ENCODE peak calls at places on chromosome 16, in four cellular contexts. I is cardiac muscle cell, B is neural crest cell, M is WERI-Rb-1. K is an unnamed sample.

GRCh38 chr16:48511716-48512115 is 98.3 kb downstream of the N4BP1 start:
- DNase-seq in I (no peak), B (no peak), M (no peak), K (no peak)

GRCh38 chr16:27222499-27223225 is 19.3 kb downstream of the KDM8 start:
- DNase-seq in I (peak), B (no peak), M (peak), K (no peak)

GRCh38 chr16:17359778-17360177 is 111.0 kb downstream of the XYLT1 start:
- DNase-seq in I (peak), B (no peak), M (no peak), K (no peak)

GRCh38 chr16:87571868-87572244 is 30.5 kb upstream of the JPH3 start:
- DNase-seq in I (no peak), B (no peak), M (no peak), K (no peak)

GRCh38 chr16:51545951-51546350 is 394.9 kb upstream of the SALL1 start:
- DNase-seq in I (no peak), B (no peak), M (no peak), K (no peak)

GRCh38 chr16:2462031-2462866 is 2.3 kb downstream of the TEDC2 start:
- DNase-seq in I (no peak), B (no peak), M (no peak), K (no peak)

GRCh38 chr16:17776888-17777287 is 306.1 kb upstream of the XYLT1 start:
- DNase-seq in I (no peak), B (no peak), M (no peak), K (no peak)

GRCh38 chr16:84040823-84041391 is 1.7 kb downstream of the SLC38A8 start:
- DNase-seq in I (peak), B (no peak), M (no peak), K (no peak)

GRCh38 chr16:56547949-56548567 is 16.8 kb upstream of the MT4 start:
- DNase-seq in I (peak), B (no peak), M (no peak), K (no peak)

GRCh38 chr16:65572156-65572555 is 450.3 kb upstream of the CDH11 start:
- DNase-seq in I (peak), B (no peak), M (no peak), K (no peak)

GRCh38 chr16:84720180-84720579 is 20.4 kb downstream of the USP10 start:
- DNase-seq in I (no peak), B (no peak), M (peak), K (no peak)

GRCh38 chr16:84205976-84206691 is 15.2 kb downstream of the ADAD2 start:
- DNase-seq in I (no peak), B (no peak), M (no peak), K (no peak)

GRCh38 chr16:89827383-89828198 is 684 bp upstream of the SPIRE2 start:
- DNase-seq in I (peak), B (peak), M (peak), K (peak)

DNA sequence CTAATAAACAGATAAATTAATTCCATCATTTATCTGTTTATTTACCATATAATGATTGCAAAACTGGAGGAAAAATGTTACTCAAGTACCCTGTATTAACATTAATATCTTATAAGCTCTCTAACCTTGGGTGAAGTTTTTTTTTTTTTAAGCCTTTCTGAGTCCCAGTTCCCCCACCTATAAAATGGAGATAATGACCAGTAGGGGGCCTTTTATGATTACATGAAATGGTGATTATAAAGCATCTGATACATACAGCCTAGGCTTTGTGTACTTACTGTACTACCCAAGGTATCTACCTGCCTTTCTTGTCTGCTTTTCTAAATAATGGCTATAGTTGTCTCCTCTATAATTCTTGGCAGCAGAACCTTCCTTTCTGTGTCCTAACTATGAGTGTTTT is 22.6 kb downstream of the LRRC36 start:
- DNase-seq in I (peak), B (no peak), M (no peak), K (no peak)
- TF ChIP-seq CTCF in I (peak), B (peak), M (peak), K (peak)

DNA sequence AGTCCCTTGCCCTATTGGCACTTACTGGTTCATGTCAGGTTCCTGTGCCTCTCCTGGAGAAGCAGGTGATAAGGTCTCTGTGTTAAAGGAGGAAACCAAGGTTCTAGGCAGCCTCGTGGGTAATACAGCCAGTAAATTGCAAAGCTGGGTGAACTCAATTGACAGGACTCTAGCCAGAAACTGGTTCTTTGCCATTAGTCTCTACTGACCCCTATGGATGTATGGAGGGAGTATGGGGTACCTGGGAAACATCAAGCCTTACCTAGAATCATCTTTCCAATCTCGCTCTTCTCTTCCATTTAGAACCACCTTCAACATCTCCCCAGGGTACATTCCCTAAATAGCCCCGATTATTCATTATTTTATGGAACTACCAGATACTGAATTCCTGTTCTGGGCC is 169.3 kb downstream of the CDH13 start:
- DNase-seq in I (no peak), B (no peak), M (no peak), K (no peak)
- TF ChIP-seq CTCF in I (peak), B (no peak), M (peak), K (no peak)

GRCh38 chr16:22977294-22977697 is 163.3 kb downstream of the HS3ST2 start:
- DNase-seq in I (no peak), B (no peak), M (peak), K (no peak)
- TF ChIP-seq CTCF in I (no peak), B (peak), M (peak), K (peak)

DNA sequence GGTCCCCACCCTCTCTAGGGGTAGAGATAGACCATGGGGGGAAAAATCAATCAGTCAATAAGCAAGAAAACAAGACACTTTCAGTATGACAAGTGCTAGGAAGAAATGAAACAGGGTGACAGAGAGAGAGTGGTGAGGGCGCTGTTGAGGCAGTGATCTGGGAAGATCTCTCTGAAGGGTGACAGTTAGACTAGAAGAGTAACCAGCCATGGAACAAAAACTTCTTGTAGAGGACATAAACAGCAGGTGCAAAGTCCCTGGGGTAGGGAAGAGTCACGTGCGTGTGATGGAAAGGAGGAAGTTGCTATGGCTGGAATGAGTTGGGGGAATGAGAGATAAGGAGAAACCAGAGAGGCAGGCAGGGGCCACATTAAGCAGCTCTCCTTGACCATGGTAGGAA is 16.8 kb upstream of the EMP2 start:
- DNase-seq in I (no peak), B (no peak), M (no peak), K (no peak)
- TF ChIP-seq CTCF in I (no peak), B (no peak), M (no peak), K (no peak)

DNA sequence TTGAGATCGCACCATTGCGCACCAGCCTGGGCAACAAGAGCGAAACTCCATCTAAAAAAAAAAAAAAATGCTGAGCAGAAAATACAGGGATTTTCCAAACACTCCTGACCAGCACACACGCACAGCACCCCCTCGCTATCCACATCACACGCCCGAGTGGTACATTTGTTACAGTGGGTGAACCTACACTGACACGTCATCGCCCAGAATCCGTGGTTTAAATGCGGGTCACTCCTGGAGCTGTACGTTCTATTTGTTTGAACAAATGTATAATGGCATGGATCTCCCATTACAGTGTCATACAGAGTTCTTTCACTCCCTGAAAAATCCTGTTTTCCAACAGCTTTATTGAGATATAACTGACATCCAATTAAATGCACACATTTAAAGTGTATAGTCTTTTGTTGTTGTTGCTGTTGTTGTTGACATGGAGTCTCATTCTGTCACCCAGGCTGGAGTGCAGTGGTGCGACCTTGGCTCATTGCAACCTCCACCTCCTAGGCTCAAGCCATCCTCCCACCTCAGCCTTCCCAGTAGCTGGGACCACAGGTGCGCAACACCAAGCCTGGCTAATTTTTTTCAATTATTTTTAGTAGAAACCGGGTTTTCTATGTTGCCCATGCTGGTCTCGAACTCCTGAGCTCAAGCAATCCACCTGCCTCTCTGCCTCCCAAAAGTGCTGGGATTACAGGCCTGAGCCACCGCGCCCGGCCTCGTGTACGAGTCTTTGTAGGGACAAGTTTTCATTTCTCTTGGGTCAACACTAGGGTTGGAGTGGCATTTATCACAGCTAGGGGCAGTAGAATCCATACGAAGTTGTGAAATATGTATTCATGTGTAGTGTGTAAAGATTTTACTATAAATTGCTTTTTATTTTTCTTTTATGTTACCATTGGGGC is 4.4 kb upstream of the CARHSP1 start:
- DNase-seq in I (no peak), B (no peak), M (no peak), K (no peak)
- TF ChIP-seq CTCF in I (peak), B (peak), M (no peak), K (peak)

GRCh38 chr16:68091604-68092261 is 6.6 kb downstream of the NFATC3 start:
- DNase-seq in I (peak), B (no peak), M (no peak), K (no peak)

GRCh38 chr16:68096491-68096890 is 11.3 kb downstream of the NFATC3 start:
- DNase-seq in I (no peak), B (no peak), M (no peak), K (no peak)

GRCh38 chr16:68094614-68094934 is 9.4 kb downstream of the NFATC3 start:
- DNase-seq in I (no peak), B (no peak), M (no peak), K (no peak)

GRCh38 chr16:68097088-68097487 is 11.9 kb downstream of the NFATC3 start:
- DNase-seq in I (no peak), B (no peak), M (no peak), K (no peak)

DNA sequence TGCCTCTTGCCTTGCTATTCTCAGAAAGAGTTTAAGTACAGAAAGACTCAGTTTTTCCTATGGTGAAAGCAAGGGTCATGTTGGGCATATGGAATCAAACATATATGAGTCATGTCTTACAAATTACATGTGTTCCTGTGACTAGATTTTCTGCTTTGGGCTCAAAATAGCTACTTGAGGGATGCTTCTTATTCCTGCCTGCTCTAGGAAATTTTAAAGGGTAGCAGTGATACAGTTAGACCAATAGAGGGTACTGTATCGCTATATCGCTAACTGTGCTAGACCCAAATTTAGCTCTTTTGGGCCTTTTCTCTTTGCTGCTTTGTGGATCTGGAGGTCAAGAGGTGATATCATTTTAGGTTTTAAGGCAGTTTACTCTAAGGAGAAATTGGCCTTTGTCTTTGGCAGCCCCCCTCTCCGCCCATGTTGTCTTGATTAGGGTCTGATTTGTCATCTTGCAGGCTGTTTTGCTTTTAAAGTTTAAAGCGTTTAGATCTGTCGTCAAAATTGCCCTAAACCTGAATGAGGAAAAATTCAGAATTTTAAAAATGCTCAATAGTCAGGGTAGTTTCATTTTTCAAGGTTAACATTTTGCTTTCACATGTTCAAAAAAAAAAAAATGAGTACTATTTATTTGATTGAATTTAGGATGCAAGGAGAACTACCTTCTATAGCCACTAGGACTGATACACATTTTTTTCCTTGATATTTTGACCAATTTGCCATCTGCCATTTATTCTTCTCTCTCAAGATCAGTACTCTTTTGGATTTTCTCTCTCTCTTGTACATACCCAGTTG is 8.8 kb downstream of the NFATC3 start:
- DNase-seq in I (peak), B (no peak), M (no peak), K (no peak)
- TF ChIP-seq CTCF in I (peak), B (peak), M (peak), K (peak)

DNA sequence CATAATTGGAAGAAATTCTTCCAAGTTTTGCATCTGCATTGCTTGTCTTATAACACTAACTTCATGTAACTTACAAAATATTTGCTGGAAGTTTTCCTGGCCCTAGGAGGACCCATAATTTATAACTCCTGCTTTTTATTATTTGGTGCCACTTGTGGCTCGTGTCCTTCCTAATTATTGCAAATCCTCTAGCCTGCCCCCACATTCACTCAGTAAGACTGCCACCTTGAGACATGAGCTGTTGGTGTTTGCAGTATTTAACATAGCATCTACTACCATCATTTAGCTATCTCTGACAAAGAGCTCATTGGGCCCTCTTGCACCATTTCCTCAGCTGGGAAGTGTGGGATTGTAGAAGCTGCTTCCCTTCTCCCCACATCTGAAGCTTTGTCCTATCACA is 49.5 kb downstream of the FTO start:
- DNase-seq in I (no peak), B (no peak), M (no peak), K (no peak)
- TF ChIP-seq CTCF in I (no peak), B (no peak), M (no peak), K (no peak)

GRCh38 chr16:16184594-16184993 is 38.7 kb downstream of the ABCC6 start:
- DNase-seq in I (no peak), B (no peak), M (no peak), K (no peak)

GRCh38 chr16:16186820-16187219 is 36.5 kb downstream of the ABCC6 start:
- DNase-seq in I (no peak), B (no peak), M (no peak), K (no peak)

GRCh38 chr16:16182918-16183317 is 40.4 kb downstream of the ABCC6 start:
- DNase-seq in I (no peak), B (no peak), M (no peak), K (no peak)

GRCh38 chr16:16185095-16185494 is 38.2 kb downstream of the ABCC6 start:
- DNase-seq in I (no peak), B (no peak), M (no peak), K (no peak)

GRCh38 chr16:16183562-16183961 is 39.7 kb downstream of the ABCC6 start:
- DNase-seq in I (no peak), B (peak), M (no peak), K (no peak)
- TF ChIP-seq CTCF in I (peak), B (peak), M (peak), K (peak)

GRCh38 chr16:86496929-86497381 is 13.4 kb upstream of the FOXF1 start:
- DNase-seq in I (no peak), B (no peak), M (no peak), K (no peak)

GRCh38 chr16:86496262-86496928 is 13.9 kb upstream of the FOXF1 start:
- DNase-seq in I (no peak), B (no peak), M (no peak), K (no peak)

GRCh38 chr16:86497551-86498021 is 12.7 kb upstream of the FOXF1 start:
- DNase-seq in I (no peak), B (no peak), M (no peak), K (no peak)

GRCh38 chr16:86498661-86499493 is 11.4 kb upstream of the FOXF1 start:
- DNase-seq in I (peak), B (no peak), M (no peak), K (no peak)

DNA sequence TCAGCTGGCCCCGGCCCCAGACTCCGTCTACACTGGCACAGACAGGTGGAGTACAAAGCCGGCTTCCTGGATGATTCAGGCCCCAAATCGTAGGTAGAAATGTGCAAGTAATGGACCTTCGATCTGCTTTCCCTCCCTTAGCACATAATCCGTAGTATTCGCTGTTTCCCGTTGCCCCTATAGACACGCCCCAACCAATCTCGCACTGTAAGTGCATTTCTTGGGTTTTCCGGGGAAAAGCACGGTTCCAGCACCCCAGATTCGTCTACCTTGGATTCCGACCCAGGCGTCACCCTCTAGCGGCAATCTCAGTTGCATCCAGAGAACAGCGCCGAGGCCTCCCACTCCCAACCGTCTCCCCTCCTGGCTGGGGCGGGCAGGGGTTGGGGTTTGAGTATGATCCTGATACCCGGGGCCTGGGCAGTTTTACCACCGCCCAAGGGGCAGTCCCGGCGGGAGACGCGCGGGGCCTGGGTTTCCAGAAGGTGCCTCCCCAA is 12.1 kb upstream of the FOXF1 start:
- DNase-seq in I (no peak), B (no peak), M (no peak), K (no peak)
- TF ChIP-seq CTCF in I (peak), B (peak), M (no peak), K (peak)

DNA sequence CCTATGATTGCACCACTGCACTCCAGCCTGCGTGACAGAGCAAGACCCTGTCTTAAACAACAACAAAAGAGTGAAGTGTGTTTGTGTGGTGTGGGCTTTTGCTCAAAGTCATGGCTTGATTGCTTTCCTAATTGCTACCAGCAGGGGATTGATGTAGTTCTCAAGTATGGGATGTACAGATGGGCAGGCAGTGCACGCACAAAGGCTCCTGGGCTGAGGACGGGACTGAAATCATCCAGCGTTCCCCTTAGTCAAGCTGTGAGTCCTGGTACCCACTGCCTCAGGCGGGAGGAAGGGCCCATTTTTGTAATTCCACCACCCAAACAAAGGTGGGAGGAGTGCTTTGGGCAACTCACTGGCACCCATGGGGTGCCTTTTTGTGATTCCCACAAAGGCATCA is 47.3 kb downstream of the GDE1 start:
- DNase-seq in I (no peak), B (no peak), M (no peak), K (no peak)
- TF ChIP-seq CTCF in I (no peak), B (no peak), M (no peak), K (no peak)